ENCODE peak calls at places on chromosomes 16 and 17, in nine cellular contexts. One of them, this sample, is unnamed.

GRCh38 chr17:16937431-16937830 is 34.5 kb downstream of the TNFRSF13B start:
- DNase-seq in activated CD8-positive, alpha-beta T cell treated with anti-CD3 and anti-CD28 coated beads for 36 hours: no peak
- DNase-seq in AG09319: no peak
- DNase-seq in cardiac fibroblast: no peak
- DNase-seq in H9: no peak
- DNase-seq in progenitor cell of endocrine pancreas: no peak
- DNase-seq in lung: no peak
- DNase-seq in endothelial cell: no peak
- DNase-seq in fibroblast of the aortic adventitia: no peak
- DNase-seq in this sample: peak

GRCh38 chr16:20767577-20767976 is 3.8 kb downstream of the ACSM3 start:
- DNase-seq in activated CD8-positive, alpha-beta T cell treated with anti-CD3 and anti-CD28 coated beads for 36 hours: no peak
- DNase-seq in AG09319: no peak
- DNase-seq in cardiac fibroblast: no peak
- DNase-seq in H9: no peak
- DNase-seq in progenitor cell of endocrine pancreas: no peak
- DNase-seq in lung: no peak
- DNase-seq in endothelial cell: no peak
- DNase-seq in fibroblast of the aortic adventitia: no peak
- DNase-seq in this sample: no peak

GRCh38 chr17:6755731-6756184 is at the start of gene XAF1:
- DNase-seq in activated CD8-positive, alpha-beta T cell treated with anti-CD3 and anti-CD28 coated beads for 36 hours: peak
- DNase-seq in AG09319: peak
- DNase-seq in cardiac fibroblast: peak
- DNase-seq in H9: no peak
- DNase-seq in progenitor cell of endocrine pancreas: no peak
- DNase-seq in lung: peak
- DNase-seq in endothelial cell: no peak
- DNase-seq in fibroblast of the aortic adventitia: peak
- DNase-seq in this sample: no peak

GRCh38 chr16:57245472-57246113 is 534 bp downstream of the ARL2BP start:
- DNase-seq in activated CD8-positive, alpha-beta T cell treated with anti-CD3 and anti-CD28 coated beads for 36 hours: peak
- DNase-seq in AG09319: no peak
- DNase-seq in cardiac fibroblast: no peak
- DNase-seq in H9: no peak
- DNase-seq in progenitor cell of endocrine pancreas: no peak
- DNase-seq in lung: peak
- DNase-seq in endothelial cell: peak
- DNase-seq in fibroblast of the aortic adventitia: peak
- DNase-seq in this sample: no peak

GRCh38 chr17:68053237-68054030 is 17.9 kb downstream of the KPNA2 start:
- DNase-seq in activated CD8-positive, alpha-beta T cell treated with anti-CD3 and anti-CD28 coated beads for 36 hours: no peak
- DNase-seq in AG09319: peak
- DNase-seq in cardiac fibroblast: peak
- DNase-seq in H9: no peak
- DNase-seq in progenitor cell of endocrine pancreas: no peak
- DNase-seq in lung: peak
- DNase-seq in endothelial cell: no peak
- DNase-seq in fibroblast of the aortic adventitia: peak
- DNase-seq in this sample: no peak

GRCh38 chr17:81519284-81520020 is 6.9 kb upstream of the ACTG1 start:
- DNase-seq in activated CD8-positive, alpha-beta T cell treated with anti-CD3 and anti-CD28 coated beads for 36 hours: peak
- DNase-seq in AG09319: no peak
- DNase-seq in cardiac fibroblast: no peak
- DNase-seq in H9: peak
- DNase-seq in progenitor cell of endocrine pancreas: peak
- DNase-seq in lung: peak
- DNase-seq in endothelial cell: no peak
- DNase-seq in fibroblast of the aortic adventitia: no peak
- DNase-seq in this sample: no peak

GRCh38 chr17:189444-189843 is 8.0 kb upstream of the DOC2B start:
- DNase-seq in activated CD8-positive, alpha-beta T cell treated with anti-CD3 and anti-CD28 coated beads for 36 hours: no peak
- DNase-seq in AG09319: no peak
- DNase-seq in cardiac fibroblast: no peak
- DNase-seq in H9: no peak
- DNase-seq in progenitor cell of endocrine pancreas: no peak
- DNase-seq in lung: no peak
- DNase-seq in endothelial cell: no peak
- DNase-seq in fibroblast of the aortic adventitia: no peak
- DNase-seq in this sample: no peak

GRCh38 chr17:73198930-73199260 is 6.0 kb downstream of the COG1 start:
- DNase-seq in activated CD8-positive, alpha-beta T cell treated with anti-CD3 and anti-CD28 coated beads for 36 hours: no peak
- DNase-seq in AG09319: no peak
- DNase-seq in cardiac fibroblast: no peak
- DNase-seq in H9: no peak
- DNase-seq in progenitor cell of endocrine pancreas: no peak
- DNase-seq in lung: no peak
- DNase-seq in endothelial cell: no peak
- DNase-seq in fibroblast of the aortic adventitia: no peak
- DNase-seq in this sample: no peak

GRCh38 chr17:27354491-27355081 is 60.7 kb downstream of the WSB1 start:
- DNase-seq in activated CD8-positive, alpha-beta T cell treated with anti-CD3 and anti-CD28 coated beads for 36 hours: no peak
- DNase-seq in AG09319: no peak
- DNase-seq in cardiac fibroblast: no peak
- DNase-seq in H9: no peak
- DNase-seq in progenitor cell of endocrine pancreas: no peak
- DNase-seq in lung: no peak
- DNase-seq in endothelial cell: no peak
- DNase-seq in fibroblast of the aortic adventitia: no peak
- DNase-seq in this sample: no peak

GRCh38 chr17:57665128-57665527 is 80.0 kb downstream of the CCDC182 start:
- DNase-seq in activated CD8-positive, alpha-beta T cell treated with anti-CD3 and anti-CD28 coated beads for 36 hours: no peak
- DNase-seq in AG09319: peak
- DNase-seq in cardiac fibroblast: no peak
- DNase-seq in H9: peak
- DNase-seq in progenitor cell of endocrine pancreas: no peak
- DNase-seq in lung: no peak
- DNase-seq in endothelial cell: no peak
- DNase-seq in fibroblast of the aortic adventitia: no peak
- DNase-seq in this sample: no peak

GRCh38 chr16:49366669-49367068 is 6.9 kb upstream of the C16orf78 start:
- DNase-seq in activated CD8-positive, alpha-beta T cell treated with anti-CD3 and anti-CD28 coated beads for 36 hours: no peak
- DNase-seq in AG09319: no peak
- DNase-seq in cardiac fibroblast: no peak
- DNase-seq in H9: no peak
- DNase-seq in progenitor cell of endocrine pancreas: no peak
- DNase-seq in lung: no peak
- DNase-seq in endothelial cell: no peak
- DNase-seq in fibroblast of the aortic adventitia: no peak
- DNase-seq in this sample: no peak

GRCh38 chr16:53465606-53466290 is 31.5 kb downstream of the RBL2 start:
- DNase-seq in activated CD8-positive, alpha-beta T cell treated with anti-CD3 and anti-CD28 coated beads for 36 hours: no peak
- DNase-seq in AG09319: peak
- DNase-seq in cardiac fibroblast: peak
- DNase-seq in H9: no peak
- DNase-seq in progenitor cell of endocrine pancreas: no peak
- DNase-seq in lung: no peak
- DNase-seq in endothelial cell: no peak
- DNase-seq in fibroblast of the aortic adventitia: peak
- DNase-seq in this sample: no peak
- TF ChIP-seq CTCF in activated CD8-positive, alpha-beta T cell treated with anti-CD3 and anti-CD28 coated beads for 36 hours: no peak
- TF ChIP-seq CTCF in AG09319: no peak
- TF ChIP-seq CTCF in cardiac fibroblast: no peak
- TF ChIP-seq CTCF in H9: no peak
- TF ChIP-seq CTCF in progenitor cell of endocrine pancreas: no peak
- TF ChIP-seq CTCF in lung: no peak
- TF ChIP-seq CTCF in endothelial cell: no peak
- TF ChIP-seq CTCF in fibroblast of the aortic adventitia: no peak
- TF ChIP-seq CTCF in this sample: no peak

GRCh38 chr16:86321491-86321890 is 188.8 kb upstream of the FOXF1 start:
- DNase-seq in activated CD8-positive, alpha-beta T cell treated with anti-CD3 and anti-CD28 coated beads for 36 hours: no peak
- DNase-seq in AG09319: no peak
- DNase-seq in cardiac fibroblast: no peak
- DNase-seq in H9: no peak
- DNase-seq in progenitor cell of endocrine pancreas: no peak
- DNase-seq in lung: no peak
- DNase-seq in endothelial cell: no peak
- DNase-seq in fibroblast of the aortic adventitia: no peak
- DNase-seq in this sample: no peak
- TF ChIP-seq CTCF in activated CD8-positive, alpha-beta T cell treated with anti-CD3 and anti-CD28 coated beads for 36 hours: no peak
- TF ChIP-seq CTCF in AG09319: no peak
- TF ChIP-seq CTCF in cardiac fibroblast: no peak
- TF ChIP-seq CTCF in H9: no peak
- TF ChIP-seq CTCF in progenitor cell of endocrine pancreas: no peak
- TF ChIP-seq CTCF in lung: no peak
- TF ChIP-seq CTCF in endothelial cell: no peak
- TF ChIP-seq CTCF in fibroblast of the aortic adventitia: no peak
- TF ChIP-seq CTCF in this sample: no peak

GRCh38 chr16:89847930-89848297 is 19.6 kb downstream of the SPIRE2 start:
- DNase-seq in activated CD8-positive, alpha-beta T cell treated with anti-CD3 and anti-CD28 coated beads for 36 hours: no peak
- DNase-seq in AG09319: no peak
- DNase-seq in cardiac fibroblast: no peak
- DNase-seq in H9: no peak
- DNase-seq in progenitor cell of endocrine pancreas: no peak
- DNase-seq in lung: no peak
- DNase-seq in endothelial cell: no peak
- DNase-seq in fibroblast of the aortic adventitia: no peak
- DNase-seq in this sample: no peak

GRCh38 chr16:89843409-89844350 is 15.4 kb downstream of the SPIRE2 start:
- DNase-seq in activated CD8-positive, alpha-beta T cell treated with anti-CD3 and anti-CD28 coated beads for 36 hours: no peak
- DNase-seq in AG09319: no peak
- DNase-seq in cardiac fibroblast: no peak
- DNase-seq in H9: no peak
- DNase-seq in progenitor cell of endocrine pancreas: no peak
- DNase-seq in lung: no peak
- DNase-seq in endothelial cell: no peak
- DNase-seq in fibroblast of the aortic adventitia: no peak
- DNase-seq in this sample: no peak

GRCh38 chr16:89847056-89847929 is 19.0 kb downstream of the SPIRE2 start:
- DNase-seq in activated CD8-positive, alpha-beta T cell treated with anti-CD3 and anti-CD28 coated beads for 36 hours: no peak
- DNase-seq in AG09319: no peak
- DNase-seq in cardiac fibroblast: no peak
- DNase-seq in H9: no peak
- DNase-seq in progenitor cell of endocrine pancreas: no peak
- DNase-seq in lung: no peak
- DNase-seq in endothelial cell: no peak
- DNase-seq in fibroblast of the aortic adventitia: no peak
- DNase-seq in this sample: no peak

GRCh38 chr16:89844739-89845339 is 16.6 kb downstream of the SPIRE2 start:
- DNase-seq in activated CD8-positive, alpha-beta T cell treated with anti-CD3 and anti-CD28 coated beads for 36 hours: no peak
- DNase-seq in AG09319: no peak
- DNase-seq in cardiac fibroblast: no peak
- DNase-seq in H9: no peak
- DNase-seq in progenitor cell of endocrine pancreas: no peak
- DNase-seq in lung: no peak
- DNase-seq in endothelial cell: no peak
- DNase-seq in fibroblast of the aortic adventitia: no peak
- DNase-seq in this sample: no peak

DNA sequence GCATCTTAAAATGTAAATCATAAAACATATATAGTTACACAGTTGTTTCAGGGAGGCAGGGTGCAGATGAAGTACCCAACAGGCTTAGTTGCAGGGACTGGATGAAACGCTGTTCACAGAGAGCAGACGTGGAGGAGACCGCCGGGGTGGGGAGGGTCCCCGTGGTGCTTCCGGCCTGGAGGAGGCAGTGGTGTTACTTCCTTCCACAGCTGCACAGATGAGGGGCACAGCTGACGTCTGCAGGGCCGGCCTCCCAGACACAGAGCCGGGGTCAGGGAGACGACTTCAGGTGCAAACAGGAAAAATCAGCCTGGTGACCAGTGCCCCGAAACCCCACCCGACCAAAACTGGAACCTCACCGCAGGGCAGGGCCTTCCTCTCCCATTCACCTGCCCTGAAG is 17.1 kb downstream of the SPIRE2 start:
- DNase-seq in activated CD8-positive, alpha-beta T cell treated with anti-CD3 and anti-CD28 coated beads for 36 hours: peak
- DNase-seq in AG09319: no peak
- DNase-seq in cardiac fibroblast: no peak
- DNase-seq in H9: no peak
- DNase-seq in progenitor cell of endocrine pancreas: no peak
- DNase-seq in lung: no peak
- DNase-seq in endothelial cell: no peak
- DNase-seq in fibroblast of the aortic adventitia: no peak
- DNase-seq in this sample: no peak
- TF ChIP-seq CTCF in activated CD8-positive, alpha-beta T cell treated with anti-CD3 and anti-CD28 coated beads for 36 hours: no peak
- TF ChIP-seq CTCF in AG09319: no peak
- TF ChIP-seq CTCF in cardiac fibroblast: no peak
- TF ChIP-seq CTCF in H9: no peak
- TF ChIP-seq CTCF in progenitor cell of endocrine pancreas: no peak
- TF ChIP-seq CTCF in lung: no peak
- TF ChIP-seq CTCF in endothelial cell: no peak
- TF ChIP-seq CTCF in fibroblast of the aortic adventitia: no peak
- TF ChIP-seq CTCF in this sample: no peak

GRCh38 chr17:60392845-60393702 is 1.1 kb upstream of the USP32 start:
- DNase-seq in activated CD8-positive, alpha-beta T cell treated with anti-CD3 and anti-CD28 coated beads for 36 hours: peak
- DNase-seq in AG09319: no peak
- DNase-seq in cardiac fibroblast: peak
- DNase-seq in H9: no peak
- DNase-seq in progenitor cell of endocrine pancreas: no peak
- DNase-seq in lung: peak
- DNase-seq in endothelial cell: peak
- DNase-seq in fibroblast of the aortic adventitia: peak
- DNase-seq in this sample: no peak

GRCh38 chr17:60390881-60391418 is 983 bp downstream of the USP32 start:
- DNase-seq in activated CD8-positive, alpha-beta T cell treated with anti-CD3 and anti-CD28 coated beads for 36 hours: peak
- DNase-seq in AG09319: no peak
- DNase-seq in cardiac fibroblast: peak
- DNase-seq in H9: no peak
- DNase-seq in progenitor cell of endocrine pancreas: no peak
- DNase-seq in lung: no peak
- DNase-seq in endothelial cell: peak
- DNase-seq in fibroblast of the aortic adventitia: peak
- DNase-seq in this sample: no peak

GRCh38 chr17:60393840-60394529 is 2.1 kb upstream of the USP32 start:
- DNase-seq in activated CD8-positive, alpha-beta T cell treated with anti-CD3 and anti-CD28 coated beads for 36 hours: peak
- DNase-seq in AG09319: no peak
- DNase-seq in cardiac fibroblast: no peak
- DNase-seq in H9: no peak
- DNase-seq in progenitor cell of endocrine pancreas: no peak
- DNase-seq in lung: no peak
- DNase-seq in endothelial cell: no peak
- DNase-seq in fibroblast of the aortic adventitia: no peak
- DNase-seq in this sample: no peak

GRCh38 chr17:60391419-60392041 is 403 bp downstream of the USP32 start:
- DNase-seq in activated CD8-positive, alpha-beta T cell treated with anti-CD3 and anti-CD28 coated beads for 36 hours: no peak
- DNase-seq in AG09319: no peak
- DNase-seq in cardiac fibroblast: no peak
- DNase-seq in H9: no peak
- DNase-seq in progenitor cell of endocrine pancreas: peak
- DNase-seq in lung: no peak
- DNase-seq in endothelial cell: peak
- DNase-seq in fibroblast of the aortic adventitia: no peak
- DNase-seq in this sample: peak

DNA sequence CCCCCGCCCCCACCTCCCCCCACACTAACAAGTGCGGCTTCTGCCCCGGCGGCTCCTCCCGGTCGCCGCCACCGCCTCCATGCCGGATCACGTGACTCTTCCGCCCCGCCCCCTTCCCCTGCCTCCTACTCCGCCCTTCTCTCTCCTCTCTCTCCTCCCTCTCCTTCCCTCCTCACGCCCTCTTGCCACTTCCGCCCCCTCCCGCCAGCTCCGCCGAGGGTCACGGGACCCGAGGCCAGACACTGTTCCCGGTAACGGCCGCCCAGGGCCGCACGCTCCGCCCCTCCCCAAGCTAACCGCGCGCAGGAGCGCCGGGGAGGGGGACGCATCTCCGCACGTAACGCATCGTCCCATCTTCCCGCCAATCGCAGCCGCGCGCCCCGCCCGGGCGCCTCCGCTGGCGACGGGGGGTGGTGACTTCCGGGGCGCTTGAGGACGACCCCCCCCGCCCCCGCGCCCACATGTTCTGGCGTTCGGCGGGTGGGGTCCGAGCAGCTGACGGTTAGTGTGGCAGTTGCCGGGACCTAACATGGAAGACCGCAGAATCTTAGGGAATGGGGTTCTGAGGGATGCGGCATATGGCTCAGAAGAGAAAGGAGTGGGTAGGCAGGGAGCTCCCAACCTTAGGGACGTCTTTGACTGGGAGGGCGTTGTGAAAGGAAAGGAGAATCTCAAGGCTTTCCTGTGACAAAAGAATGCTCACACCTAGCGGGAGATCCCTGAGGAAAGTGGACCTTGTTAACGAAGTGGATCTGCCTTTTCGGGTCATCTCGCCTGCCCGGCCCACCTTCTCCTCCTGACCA is at the start of gene USP32:
- DNase-seq in activated CD8-positive, alpha-beta T cell treated with anti-CD3 and anti-CD28 coated beads for 36 hours: peak
- DNase-seq in AG09319: peak
- DNase-seq in cardiac fibroblast: peak
- DNase-seq in H9: peak
- DNase-seq in progenitor cell of endocrine pancreas: peak
- DNase-seq in lung: peak
- DNase-seq in endothelial cell: peak
- DNase-seq in fibroblast of the aortic adventitia: peak
- DNase-seq in this sample: peak
- TF ChIP-seq CTCF in activated CD8-positive, alpha-beta T cell treated with anti-CD3 and anti-CD28 coated beads for 36 hours: no peak
- TF ChIP-seq CTCF in AG09319: no peak
- TF ChIP-seq CTCF in cardiac fibroblast: no peak
- TF ChIP-seq CTCF in H9: no peak
- TF ChIP-seq CTCF in progenitor cell of endocrine pancreas: peak
- TF ChIP-seq CTCF in lung: no peak
- TF ChIP-seq CTCF in endothelial cell: no peak
- TF ChIP-seq CTCF in fibroblast of the aortic adventitia: peak
- TF ChIP-seq CTCF in this sample: peak

This sample was measured in osteocyte.